ENCODE peak calls at places on chromosomes 3 and 15, in nine cellular contexts. R is PC-3; A is GM04504; X is naive B cell; G is effector CD4-positive, alpha-beta T cell; F is ecto neural progenitor cell; V is mucosa of gallbladder; B is LoVo; J is esophagus squamous epithelium. E is an unnamed sample.

GRCh38 chr3:123623346-123623880 is 38.6 kb upstream of the HACD2 start:
- DNase-seq in G (no peak), B (no peak), J (no peak), A (no peak), F (no peak), X (no peak), V (no peak), R (peak), E (no peak)

GRCh38 chr3:33067484-33067883 is 29.5 kb downstream of the GLB1 start:
- DNase-seq in J (no peak), G (no peak), R (peak), X (no peak), B (no peak), A (no peak), V (no peak), F (no peak), E (no peak)

GRCh38 chr15:74844319-74845207 is 1.6 kb upstream of the ULK3 start:
- DNase-seq in X (no peak), G (no peak), B (no peak), A (no peak), F (no peak), R (no peak), J (no peak), V (no peak), E (no peak)

GRCh38 chr3:186772886-186773417 is 10.4 kb upstream of the EIF4A2 start:
- DNase-seq in X (peak), V (peak), B (no peak), R (no peak), J (peak), F (peak), A (no peak), G (peak), E (peak)

GRCh38 chr3:100005670-100006393 is 108.5 kb downstream of the FILIP1L start:
- DNase-seq in F (no peak), B (no peak), V (no peak), A (no peak), G (no peak), J (no peak), X (no peak), R (no peak), E (no peak)

GRCh38 chr3:9715127-9715526 is 11.5 kb downstream of the CPNE9 start:
- DNase-seq in J (no peak), X (no peak), A (no peak), G (no peak), R (peak), V (no peak), B (no peak), F (peak), E (no peak)

GRCh38 chr3:151395806-151396205 is 11.3 kb upstream of the P2RY12 start:
- DNase-seq in R (peak), J (no peak), X (no peak), B (no peak), A (no peak), V (no peak), G (no peak), F (no peak), E (no peak)

GRCh38 chr15:55618396-55618795 is 30.3 kb upstream of the PYGO1 start:
- DNase-seq in B (no peak), V (no peak), J (no peak), G (no peak), F (no peak), X (no peak), R (no peak), A (no peak), E (no peak)

GRCh38 chr15:69491051-69491505 is 38.5 kb downstream of the RPLP1 start:
- DNase-seq in J (no peak), X (no peak), G (no peak), B (no peak), V (no peak), A (peak), F (no peak), R (no peak), E (no peak)

GRCh38 chr3:47850062-47850802 is 47.3 kb downstream of the DHX30 start:
- DNase-seq in V (no peak), A (peak), J (no peak), F (no peak), B (no peak), X (no peak), R (peak), G (no peak), E (no peak)

GRCh38 chr3:49339593-49339946 is 283 bp downstream of the USP4 start:
- DNase-seq in G (no peak), V (no peak), A (no peak), X (no peak), J (no peak), F (no peak), R (no peak), B (no peak), E (no peak)

GRCh38 chr3:8152826-8153418 is 348.7 kb upstream of the LMCD1 start:
- DNase-seq in B (no peak), V (no peak), X (no peak), A (no peak), J (no peak), F (no peak), G (no peak), R (no peak), E (no peak)

GRCh38 chr3:126654571-126655393 is at the start of gene TXNRD3:
- DNase-seq in F (peak), J (no peak), V (peak), G (peak), B (peak), R (peak), X (peak), A (peak), E (peak)

GRCh38 chr3:45567730-45568172 is 26.8 kb upstream of the LIMD1 start:
- DNase-seq in X (peak), J (no peak), F (no peak), V (no peak), B (no peak), R (no peak), G (no peak), A (no peak), E (no peak)

GRCh38 chr15:43534897-43535296 is 17.5 kb downstream of the MAP1A start:
- DNase-seq in X (no peak), B (no peak), F (no peak), A (no peak), R (no peak), G (no peak), V (no peak), J (no peak), E (no peak)

GRCh38 chr3:138914870-138915502 is 32.0 kb downstream of the FOXL2 start:
- DNase-seq in B (no peak), G (no peak), X (no peak), A (peak), J (no peak), V (no peak), R (peak), F (peak), E (no peak)

GRCh38 chr3:194135806-194136518 is at the start of gene HES1:
- DNase-seq in J (no peak), R (peak), X (peak), V (peak), F (peak), A (peak), G (peak), B (peak), E (no peak)

GRCh38 chr15:85706779-85707518 is 87.8 kb downstream of the KLHL25 start:
- DNase-seq in B (no peak), R (no peak), F (no peak), A (no peak), X (peak), V (peak), J (no peak), G (peak), E (peak)

GRCh38 chr3:190728574-190729246 is 133.8 kb downstream of the GMNC start:
- DNase-seq in R (peak), J (no peak), X (no peak), B (no peak), G (no peak), A (no peak), V (no peak), F (no peak), E (no peak)

GRCh38 chr3:59131016-59131771 is 81.4 kb upstream of the CFAP20DC start:
- DNase-seq in X (no peak), B (no peak), V (no peak), F (no peak), J (no peak), R (no peak), G (no peak), A (peak), E (no peak)

GRCh38 chr15:45157974-45158373 is 28.2 kb downstream of the DUOX1 start:
- DNase-seq in G (no peak), V (no peak), B (no peak), J (no peak), R (peak), F (no peak), X (no peak), A (peak), E (no peak)

GRCh38 chr3:126621627-126622345 is 33.1 kb downstream of the TXNRD3 start:
- DNase-seq in X (no peak), G (no peak), J (no peak), R (peak), A (no peak), V (no peak), F (no peak), B (no peak), E (no peak)

GRCh38 chr15:95492388-95493070 is 838.0 kb upstream of the NR2F2 start:
- DNase-seq in F (no peak), G (no peak), J (no peak), R (peak), A (no peak), V (peak), B (no peak), X (no peak), E (no peak)